ENCODE peak calls at places on chromosome 7, in seven cellular contexts. One of them, this sample, is unnamed.

GRCh38 chr7:113636727-113637421 is 281.9 kb downstream of the PPP1R3A start:
- DNase-seq in AG10803: no peak
- DNase-seq in T-helper 1 cell: no peak
- DNase-seq in NCI-H1417 treated with DMSO at 0.1 percent for 48 hours: no peak
- DNase-seq in fibroblast of gingiva: no peak
- DNase-seq in astrocyte of the spinal cord: peak; percentile 49
- DNase-seq in mesenteric fat pad: no peak
- DNase-seq in this sample: no peak

GRCh38 chr7:81158189-81158588 is 239.3 kb upstream of the SEMA3C start:
- DNase-seq in astrocyte of the spinal cord: peak; percentile 58
- DNase-seq in T-helper 1 cell: no peak
- DNase-seq in mesenteric fat pad: no peak
- DNase-seq in fibroblast of gingiva: no peak
- DNase-seq in AG10803: no peak
- DNase-seq in NCI-H1417 treated with DMSO at 0.1 percent for 48 hours: peak; percentile 46
- DNase-seq in this sample: no peak

GRCh38 chr7:158543840-158544239 is 43.8 kb downstream of the PTPRN2 start:
- DNase-seq in fibroblast of gingiva: no peak
- DNase-seq in T-helper 1 cell: no peak
- DNase-seq in NCI-H1417 treated with DMSO at 0.1 percent for 48 hours: no peak
- DNase-seq in astrocyte of the spinal cord: no peak
- DNase-seq in AG10803: no peak
- DNase-seq in mesenteric fat pad: no peak
- DNase-seq in this sample: no peak

GRCh38 chr7:74183653-74184450 is 9.7 kb downstream of the EIF4H start:
- DNase-seq in T-helper 1 cell: no peak
- DNase-seq in mesenteric fat pad: no peak
- DNase-seq in astrocyte of the spinal cord: no peak
- DNase-seq in fibroblast of gingiva: no peak
- DNase-seq in NCI-H1417 treated with DMSO at 0.1 percent for 48 hours: no peak
- DNase-seq in AG10803: no peak
- DNase-seq in this sample: no peak

GRCh38 chr7:103636153-103636552 is 190.1 kb upstream of the SLC26A5 start:
- DNase-seq in AG10803: no peak
- DNase-seq in fibroblast of gingiva: no peak
- DNase-seq in mesenteric fat pad: no peak
- DNase-seq in NCI-H1417 treated with DMSO at 0.1 percent for 48 hours: no peak
- DNase-seq in astrocyte of the spinal cord: peak; percentile 35
- DNase-seq in T-helper 1 cell: no peak
- DNase-seq in this sample: no peak

GRCh38 chr7:143048827-143049226 is 3.3 kb upstream of the OR6V1 start:
- DNase-seq in astrocyte of the spinal cord: no peak
- DNase-seq in T-helper 1 cell: no peak
- DNase-seq in fibroblast of gingiva: no peak
- DNase-seq in AG10803: no peak
- DNase-seq in mesenteric fat pad: no peak
- DNase-seq in NCI-H1417 treated with DMSO at 0.1 percent for 48 hours: no peak
- DNase-seq in this sample: no peak

GRCh38 chr7:37031571-37032257 is 307.4 kb upstream of the AOAH start:
- DNase-seq in T-helper 1 cell: no peak
- DNase-seq in AG10803: peak; percentile 99
- DNase-seq in astrocyte of the spinal cord: peak; percentile 99
- DNase-seq in mesenteric fat pad: no peak
- DNase-seq in fibroblast of gingiva: peak; percentile 98
- DNase-seq in NCI-H1417 treated with DMSO at 0.1 percent for 48 hours: peak; percentile 64
- DNase-seq in this sample: peak; percentile 8

GRCh38 chr7:16034353-16034752 is 347.9 kb upstream of the MEOX2 start:
- DNase-seq in fibroblast of gingiva: no peak
- DNase-seq in T-helper 1 cell: no peak
- DNase-seq in AG10803: no peak
- DNase-seq in mesenteric fat pad: no peak
- DNase-seq in astrocyte of the spinal cord: no peak
- DNase-seq in NCI-H1417 treated with DMSO at 0.1 percent for 48 hours: no peak
- DNase-seq in this sample: no peak

GRCh38 chr7:104328308-104328969 is at the start of gene LHFPL3:
- DNase-seq in NCI-H1417 treated with DMSO at 0.1 percent for 48 hours: no peak
- DNase-seq in AG10803: no peak
- DNase-seq in mesenteric fat pad: no peak
- DNase-seq in astrocyte of the spinal cord: no peak
- DNase-seq in fibroblast of gingiva: no peak
- DNase-seq in T-helper 1 cell: no peak
- DNase-seq in this sample: no peak

GRCh38 chr7:115911466-115911865 is 119.1 kb downstream of the TFEC start:
- DNase-seq in mesenteric fat pad: no peak
- DNase-seq in T-helper 1 cell: no peak
- DNase-seq in fibroblast of gingiva: peak; percentile 61
- DNase-seq in AG10803: no peak
- DNase-seq in NCI-H1417 treated with DMSO at 0.1 percent for 48 hours: no peak
- DNase-seq in astrocyte of the spinal cord: peak; percentile 5
- DNase-seq in this sample: no peak

This sample was measured in esophagus squamous epithelium.